ENCODE peak calls at places on chromosomes 11 and 22, in seven cellular contexts. A is IMR-90, Z is kidney, K is mucosa of descending colon, B is body of pancreas, E is cardiac muscle cell, O is skeletal muscle cell. N is an unnamed sample.
A peak's percentile ranks its signal among the peaks of the same experiment; 100 is the strongest.

GRCh38 chr22:17264321-17265052 is 45.3 kb upstream of the ADA2 start:
- DNase-seq in A (peak; percentile 30), Z (no peak), K (no peak), B (no peak), E (peak; percentile 77), O (peak; percentile 58), N (no peak)

GRCh38 chr11:128210148-128210940 is 377.0 kb downstream of the ETS1 start:
- DNase-seq in A (peak; percentile 94), Z (no peak), K (no peak), B (peak; percentile 38), E (no peak), O (peak; percentile 98), N (peak; percentile 100)

GRCh38 chr11:67265633-67266423 is 445 bp upstream of the GRK2 start:
- DNase-seq in A (peak; percentile 33), Z (peak; percentile 91), K (peak; percentile 86), B (peak; percentile 78), E (peak; percentile 82), O (no peak), N (peak; percentile 46)

GRCh38 chr22:19759459-19759993 is 1.1 kb upstream of the TBX1 start:
- DNase-seq in A (no peak), Z (no peak), K (no peak), B (no peak), E (no peak), O (no peak), N (no peak)

GRCh38 chr11:129819237-129819636 is 3.6 kb downstream of the TMEM45B start:
- DNase-seq in A (no peak), Z (no peak), K (no peak), B (no peak), E (no peak), O (no peak), N (no peak)

GRCh38 chr22:45579306-45579705 is 76.6 kb downstream of the FBLN1 start:
- DNase-seq in A (no peak), Z (peak; percentile 72), K (no peak), B (no peak), E (no peak), O (no peak), N (no peak)

GRCh38 chr11:2269601-2270321 is 627 bp downstream of the ASCL2 start:
- DNase-seq in A (peak; percentile 55), Z (peak; percentile 88), K (peak; percentile 82), B (peak; percentile 60), E (peak; percentile 65), O (no peak), N (peak; percentile 50)

GRCh38 chr22:45155050-45155840 is 8.5 kb upstream of the NUP50 start:
- DNase-seq in A (peak; percentile 72), Z (no peak), K (no peak), B (no peak), E (no peak), O (peak; percentile 47), N (no peak)

GRCh38 chr11:95078526-95078925 is 11.1 kb upstream of the ENDOD1 start:
- DNase-seq in A (peak; percentile 6), Z (no peak), K (no peak), B (no peak), E (no peak), O (no peak), N (no peak)

GRCh38 chr11:33268945-33269567 is 11.9 kb downstream of the HIPK3 start:
- DNase-seq in A (peak; percentile 29), Z (no peak), K (no peak), B (no peak), E (no peak), O (no peak), N (no peak)

GRCh38 chr11:65589444-65590239 is 6.0 kb downstream of the KCNK7 start:
- DNase-seq in A (no peak), Z (no peak), K (no peak), B (peak; percentile 9), E (no peak), O (no peak), N (no peak)

GRCh38 chr11:64353101-64353738 is 5.7 kb upstream of the RPS6KA4 start:
- DNase-seq in A (no peak), Z (peak; percentile 82), K (no peak), B (peak; percentile 55), E (no peak), O (no peak), N (no peak)

GRCh38 chr22:20904008-20904979 is 12.9 kb upstream of the CRKL start:
- DNase-seq in A (peak; percentile 99), Z (peak; percentile 8), K (no peak), B (no peak), E (no peak), O (peak; percentile 93), N (peak; percentile 98)

GRCh38 chr22:50445071-50445879 is 29.6 kb downstream of the SBF1 start:
- DNase-seq in A (no peak), Z (peak; percentile 75), K (peak; percentile 59), B (no peak), E (no peak), O (no peak), N (no peak)

GRCh38 chr11:64809781-64810241 is 540 bp downstream of the MEN1 start:
- DNase-seq in A (no peak), Z (peak; percentile 83), K (peak; percentile 76), B (peak; percentile 76), E (peak; percentile 62), O (no peak), N (peak; percentile 63)

GRCh38 chr11:2093575-2094353 is 45.4 kb downstream of the IGF2 start:
- DNase-seq in A (no peak), Z (peak; percentile 62), K (peak; percentile 37), B (peak; percentile 43), E (no peak), O (no peak), N (peak; percentile 72)

GRCh38 chr11:66262696-66263095 is 5.7 kb upstream of the RAB1B start:
- DNase-seq in A (no peak), Z (no peak), K (no peak), B (no peak), E (no peak), O (no peak), N (no peak)

GRCh38 chr11:87194985-87195820 is 157.5 kb downstream of the TMEM135 start:
- DNase-seq in A (no peak), Z (no peak), K (no peak), B (no peak), E (no peak), O (no peak), N (no peak)

GRCh38 chr22:19851291-19852176 is 3.1 kb downstream of the GNB1L start:
- DNase-seq in A (no peak), Z (peak; percentile 57), K (no peak), B (peak; percentile 13), E (no peak), O (no peak), N (no peak)

GRCh38 chr11:14620027-14620511 is 23.5 kb upstream of the PDE3B start:
- DNase-seq in A (no peak), Z (no peak), K (no peak), B (no peak), E (no peak), O (peak; percentile 30), N (no peak)

DNA sequence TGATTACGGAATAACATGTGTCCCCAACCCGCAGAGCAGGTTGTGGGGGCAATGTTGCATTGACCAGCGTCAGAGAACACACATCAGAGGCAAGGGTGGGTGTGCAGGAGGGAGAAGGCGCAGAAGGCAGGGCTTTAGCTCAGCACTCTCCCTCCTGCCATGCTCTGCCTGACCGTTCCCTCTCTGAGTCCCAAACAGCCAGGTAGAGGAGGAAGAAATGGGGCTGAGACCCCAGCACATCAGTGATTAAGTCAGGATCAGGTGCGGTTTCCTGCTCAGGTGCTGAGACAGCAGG is 425 bp upstream of the MYO7A start:
- DNase-seq in A (no peak), Z (no peak), K (no peak), B (no peak), E (peak; percentile 17), O (no peak), N (no peak)
- H3K4me3 ChIP-seq in A (peak overlapping the region; percentile 33), Z (peak overlapping the region; percentile 54), K (no peak overlapping the region), B (no peak overlapping the region), E (peak overlapping the region; percentile 29), O (peak overlapping the region; percentile 45), N (peak overlapping the region; percentile 40)

GRCh38 chr22:41939981-41940852 is 6.7 kb downstream of the CENPM start:
- DNase-seq in A (no peak), Z (peak; percentile 86), K (peak; percentile 93), B (peak; percentile 26), E (no peak), O (no peak), N (no peak)
- H3K4me3 ChIP-seq in A (no peak overlapping the region), Z (no peak overlapping the region), K (no peak overlapping the region), B (no peak overlapping the region), E (no peak overlapping the region), O (no peak overlapping the region), N (no peak overlapping the region)

GRCh38 chr11:89612111-89612510 is 98.0 kb upstream of the TRIM77 start:
- DNase-seq in A (no peak), Z (no peak), K (no peak), B (no peak), E (no peak), O (no peak), N (no peak)
- H3K4me3 ChIP-seq in A (no peak overlapping the region), Z (peak overlapping the region; percentile 22), K (no peak overlapping the region), B (no peak overlapping the region), E (no peak overlapping the region), O (no peak overlapping the region), N (no peak overlapping the region)

GRCh38 chr22:31221084-31221483 is 9.0 kb downstream of the LIMK2 start:
- DNase-seq in A (no peak), Z (no peak), K (no peak), B (no peak), E (no peak), O (no peak), N (no peak)

GRCh38 chr22:31215018-31215535 is 3.0 kb downstream of the LIMK2 start:
- DNase-seq in A (no peak), Z (no peak), K (no peak), B (no peak), E (no peak), O (no peak), N (no peak)

GRCh38 chr22:31218565-31219262 is 6.6 kb downstream of the LIMK2 start:
- DNase-seq in A (no peak), Z (no peak), K (no peak), B (no peak), E (no peak), O (no peak), N (peak; percentile 45)

GRCh38 chr22:31212783-31213626 is 907 bp downstream of the LIMK2 start:
- DNase-seq in A (no peak), Z (no peak), K (no peak), B (no peak), E (no peak), O (no peak), N (no peak)

GRCh38 chr22:31217890-31218287 is 5.8 kb downstream of the LIMK2 start:
- DNase-seq in A (no peak), Z (no peak), K (no peak), B (no peak), E (no peak), O (no peak), N (no peak)
- H3K4me3 ChIP-seq in A (no peak overlapping the region), Z (no peak overlapping the region), K (no peak overlapping the region), B (no peak overlapping the region), E (no peak overlapping the region), O (no peak overlapping the region), N (no peak overlapping the region)